ENCODE peak calls at places on chromosomes 16 and 17, in nine cellular contexts. E is dorsolateral prefrontal cortex, B is mammary epithelial cell, Z is type B pancreatic cell, P is OCI-LY7, S is left lung, R is heart right ventricle, H is left ventricle myocardium inferior, C is choroid plexus epithelial cell. Y is an unnamed sample.

GRCh38 chr16:726438-727290 is at the start of the genes CCDC78 and HAGHL:
- DNase-seq in C (peak), P (peak), B (no peak), E (no peak), R (peak), S (peak), H (peak), Z (no peak), Y (no peak)

GRCh38 chr16:85321856-85322271 is 209.6 kb upstream of the CIBAR2 start:
- DNase-seq in E (peak), R (peak), B (no peak), P (no peak), C (peak), S (peak), Z (no peak), H (peak), Y (no peak)

GRCh38 chr17:2122641-2123302 is 67.9 kb downstream of the HIC1 start:
- DNase-seq in E (no peak), P (no peak), H (peak), S (peak), Z (no peak), R (peak), B (peak), C (peak), Y (peak)

GRCh38 chr17:83015511-83015910 is 63.9 kb upstream of the METRNL start:
- DNase-seq in B (no peak), C (no peak), Z (no peak), P (no peak), H (no peak), R (no peak), E (no peak), S (no peak), Y (no peak)

GRCh38 chr16:77336637-77337036 is 98.2 kb downstream of the ADAMTS18 start:
- DNase-seq in P (no peak), E (no peak), R (no peak), C (peak), Z (no peak), H (no peak), B (no peak), S (no peak), Y (no peak)

GRCh38 chr16:72621651-72622050 is 426.3 kb downstream of the ZFHX3 start:
- DNase-seq in Z (no peak), P (no peak), H (no peak), R (no peak), C (peak), S (no peak), E (no peak), B (no peak), Y (no peak)

GRCh38 chr16:68866933-68867332 is 23.6 kb downstream of the TANGO6 start:
- DNase-seq in Z (no peak), S (no peak), B (no peak), R (no peak), E (no peak), H (no peak), P (no peak), C (no peak), Y (no peak)

GRCh38 chr17:80569936-80570335 is 25.3 kb downstream of the RPTOR start:
- DNase-seq in C (no peak), Z (no peak), R (no peak), E (no peak), S (no peak), P (no peak), H (no peak), B (no peak), Y (no peak)

GRCh38 chr17:27651411-27652345 is 20.7 kb downstream of the LGALS9 start:
- DNase-seq in B (peak), H (peak), E (peak), P (peak), Z (no peak), R (peak), S (no peak), C (peak), Y (no peak)

GRCh38 chr16:87173294-87173883 is 143.8 kb downstream of the C16orf95 start:
- DNase-seq in E (no peak), S (no peak), B (no peak), P (no peak), R (no peak), Z (no peak), C (no peak), H (no peak), Y (no peak)

GRCh38 chr16:87174061-87174460 is 143.1 kb downstream of the C16orf95 start:
- DNase-seq in E (no peak), C (no peak), B (no peak), R (no peak), Z (no peak), H (no peak), S (no peak), P (no peak), Y (no peak)

GRCh38 chr16:87170310-87170709 is 146.9 kb downstream of the C16orf95 start:
- DNase-seq in S (no peak), Z (no peak), B (no peak), R (no peak), P (no peak), H (no peak), E (no peak), C (no peak), Y (no peak)

GRCh38 chr16:87171723-87172122 is 145.5 kb downstream of the C16orf95 start:
- DNase-seq in B (no peak), E (no peak), R (no peak), P (no peak), S (no peak), Z (no peak), C (no peak), H (no peak), Y (no peak)

DNA sequence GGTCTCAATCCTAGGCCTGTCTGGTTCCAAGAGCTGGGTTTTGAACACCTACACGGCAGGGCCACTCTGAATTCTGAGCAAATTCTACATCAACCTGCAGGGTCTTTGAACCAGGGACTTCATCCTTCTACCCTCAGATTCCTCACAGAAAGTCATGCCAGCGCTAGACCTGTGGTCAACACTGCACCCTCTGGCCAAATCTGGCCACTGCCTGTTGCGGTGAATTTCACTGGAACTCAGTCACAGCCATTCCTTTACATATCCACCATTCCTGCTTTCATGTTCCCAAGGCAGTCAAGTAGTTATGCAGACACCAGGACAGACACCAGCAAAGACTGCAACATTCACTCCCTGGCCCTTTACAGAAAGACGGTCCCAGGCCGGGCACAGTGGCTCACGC is 144.6 kb downstream of the C16orf95 start:
- DNase-seq in P (no peak), B (no peak), S (no peak), E (no peak), R (no peak), Z (no peak), H (no peak), C (no peak), Y (no peak)
- TF ChIP-seq CTCF in P (no peak), B (no peak), S (no peak), E (no peak), R (no peak), Z (peak), H (no peak), C (peak), Y (no peak)

GRCh38 chr16:30901201-30902069 is 5.0 kb downstream of the CTF1 start:
- DNase-seq in S (no peak), E (no peak), Z (no peak), H (no peak), R (no peak), P (no peak), C (no peak), B (no peak), Y (no peak)

GRCh38 chr16:30903596-30903995 is 7.2 kb downstream of the CTF1 start:
- DNase-seq in P (peak), Z (no peak), H (no peak), C (peak), B (no peak), E (no peak), S (peak), R (no peak), Y (peak)

GRCh38 chr16:30903002-30903401 is 6.6 kb downstream of the CTF1 start:
- DNase-seq in R (no peak), H (no peak), B (no peak), E (no peak), S (no peak), Z (no peak), P (no peak), C (no peak), Y (no peak)

GRCh38 chr16:30900588-30900987 is 4.2 kb downstream of the CTF1 start:
- DNase-seq in R (no peak), P (no peak), B (no peak), C (no peak), H (no peak), Z (no peak), E (no peak), S (no peak), Y (no peak)

DNA sequence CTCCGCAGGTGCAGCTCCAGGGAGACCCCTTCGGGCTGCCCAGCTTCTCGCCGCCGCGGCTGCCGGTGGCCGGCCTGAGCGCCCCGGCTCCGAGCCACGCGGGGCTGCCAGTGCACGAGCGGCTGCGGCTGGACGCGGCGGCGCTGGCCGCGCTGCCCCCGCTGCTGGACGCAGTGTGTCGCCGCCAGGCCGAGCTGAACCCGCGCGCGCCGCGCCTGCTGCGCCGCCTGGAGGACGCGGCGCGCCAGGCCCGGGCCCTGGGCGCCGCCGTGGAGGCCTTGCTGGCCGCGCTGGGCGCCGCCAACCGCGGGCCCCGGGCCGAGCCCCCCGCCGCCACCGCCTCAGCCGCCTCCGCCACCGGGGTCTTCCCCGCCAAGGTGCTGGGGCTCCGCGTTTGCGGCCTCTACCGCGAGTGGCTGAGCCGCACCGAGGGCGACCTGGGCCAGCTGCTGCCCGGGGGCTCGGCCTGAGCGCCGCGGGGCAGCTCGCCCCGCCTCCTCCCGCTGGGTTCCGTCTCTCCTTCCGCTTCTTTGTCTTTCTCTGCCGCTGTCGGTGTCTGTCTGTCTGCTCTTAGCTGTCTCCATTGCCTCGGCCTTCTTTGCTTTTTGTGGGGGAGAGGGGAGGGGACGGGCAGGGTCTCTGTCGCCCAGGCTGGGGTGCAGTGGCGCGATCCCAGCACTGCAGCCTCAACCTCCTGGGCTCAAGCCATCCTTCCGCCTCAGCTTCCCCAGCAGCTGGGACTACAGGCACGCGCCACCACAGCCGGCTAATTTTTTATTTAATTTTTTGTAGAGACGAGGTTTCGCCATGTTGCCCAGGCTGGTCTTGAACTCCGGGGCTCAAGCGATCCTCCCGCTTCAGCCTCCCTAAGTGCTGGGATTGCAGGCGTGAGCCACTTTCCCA is 5.9 kb downstream of the CTF1 start:
- DNase-seq in Z (peak), P (no peak), H (peak), C (peak), R (peak), E (peak), S (peak), B (peak), Y (peak)
- TF ChIP-seq CTCF in Z (peak), P (no peak), H (peak), C (no peak), R (peak), E (no peak), S (peak), B (peak), Y (peak)

DNA sequence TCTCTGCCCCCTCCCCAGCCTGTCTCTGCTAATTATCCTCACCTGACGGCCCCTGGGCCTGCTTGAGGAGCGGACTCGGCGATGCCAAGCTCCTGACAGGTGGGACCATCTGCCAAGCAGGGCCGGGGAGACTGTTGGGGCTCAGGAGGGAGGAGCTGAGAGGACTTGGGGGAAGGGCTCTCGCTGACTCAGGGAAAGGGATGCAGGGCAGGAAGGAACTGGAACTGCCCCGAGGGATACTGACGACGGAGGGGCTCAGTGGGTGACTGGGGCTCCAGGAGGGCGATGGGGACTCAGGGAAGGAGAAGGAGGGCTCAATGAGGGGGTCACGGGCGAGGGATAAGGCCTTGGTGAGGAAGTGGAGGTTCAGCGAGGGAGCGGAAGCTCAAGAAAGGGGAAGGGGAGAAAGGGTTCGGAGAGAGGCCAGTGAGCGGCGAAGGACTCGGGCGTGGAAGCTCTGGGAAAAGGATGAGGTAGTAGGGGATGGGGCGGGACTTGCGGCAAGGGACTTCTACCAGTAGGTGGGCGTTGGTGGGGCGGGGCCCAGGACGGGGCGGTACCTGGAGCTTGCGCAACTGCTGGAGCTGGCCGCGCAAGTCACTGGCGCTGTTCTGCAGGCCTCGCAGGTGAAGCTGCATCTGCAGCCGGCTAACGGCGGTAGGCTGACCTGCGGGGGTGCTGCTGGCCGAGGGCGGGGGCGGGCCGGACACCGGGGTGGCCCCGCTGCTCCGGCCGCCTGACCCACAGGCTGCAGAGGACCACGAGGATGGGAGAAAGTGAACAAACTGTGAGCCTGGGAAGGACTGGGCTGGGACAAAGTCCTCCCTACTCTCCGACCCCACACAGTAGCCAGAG is 46.5 kb downstream of the SRCIN1 start:
- DNase-seq in C (peak), P (peak), H (peak), S (peak), B (peak), R (peak), Z (peak), E (peak), Y (peak)
- TF ChIP-seq CTCF in C (no peak), P (peak), H (no peak), S (peak), B (no peak), R (no peak), Z (peak), E (no peak), Y (peak)

DNA sequence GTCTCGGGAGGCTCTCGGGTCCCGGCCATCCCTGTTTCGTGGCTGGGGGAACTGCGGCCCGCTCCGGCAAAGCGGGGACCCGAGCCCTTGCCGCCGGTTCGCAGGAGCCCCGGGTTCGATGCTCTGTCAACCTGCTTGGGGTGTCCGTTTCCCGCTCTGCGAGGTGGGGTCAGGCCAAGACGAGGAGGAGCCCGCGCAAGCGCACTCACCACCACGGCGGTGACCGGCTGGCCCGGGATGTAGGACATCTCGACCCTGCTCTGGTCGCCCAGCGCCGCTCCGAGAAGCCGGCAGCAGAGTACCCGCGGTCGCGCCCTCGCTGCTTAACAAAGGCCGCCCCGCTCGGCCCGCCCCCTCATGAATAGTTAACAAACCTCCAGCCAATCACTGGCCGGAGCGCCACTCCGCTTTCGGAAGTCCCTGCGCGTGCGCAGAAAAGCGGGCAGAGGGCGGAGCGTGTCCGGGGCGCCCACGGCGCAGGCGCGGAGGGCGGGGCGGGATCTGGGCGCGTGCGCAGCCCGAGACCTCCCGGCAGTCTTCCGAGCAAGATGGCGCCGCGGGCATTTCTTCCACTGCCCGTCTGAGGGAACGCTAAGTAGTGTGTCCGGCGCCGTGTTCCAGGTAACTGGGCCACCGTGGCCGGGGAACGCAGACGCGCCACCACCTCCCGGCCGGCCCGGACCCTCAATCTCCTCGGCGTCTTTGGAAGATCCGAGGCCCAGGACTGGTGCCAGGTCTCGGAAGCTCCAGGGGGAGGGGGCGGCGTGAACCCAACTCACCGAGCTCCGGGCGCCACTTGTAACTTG is at the start of the genes EMC6 and TAX1BP3:
- DNase-seq in E (peak), C (peak), Z (peak), P (peak), H (peak), B (peak), S (peak), R (peak), Y (peak)
- TF ChIP-seq CTCF in E (no peak), C (no peak), Z (no peak), P (no peak), H (no peak), B (no peak), S (no peak), R (no peak), Y (no peak)

GRCh38 chr17:50563095-50563511 is 2.6 kb downstream of the CACNA1G start:
- DNase-seq in E (no peak), H (no peak), C (no peak), S (no peak), B (no peak), R (no peak), Z (no peak), P (no peak), Y (no peak)
- TF ChIP-seq CTCF in E (no peak), H (no peak), C (peak), S (no peak), B (no peak), R (no peak), Z (peak), P (peak), Y (no peak)

Y was measured in CD14-positive monocyte.